ENCODE peak calls at places on chromosomes 3 and 15, in four cellular contexts. I is K562, L is GM12878, B is HepG2. N is an unnamed sample.

GRCh38 chr3:8386221-8386620 is 115.4 kb upstream of the LMCD1 start:
- DNase-seq in I (no peak), L (no peak), B (no peak), N (no peak)

GRCh38 chr15:69081310-69082004 is 67.0 kb downstream of the NOX5 start:
- DNase-seq in I (no peak), L (no peak), B (no peak), N (peak; percentile 29)

GRCh38 chr3:161409069-161409468 is 37.8 kb upstream of the SPTSSB start:
- DNase-seq in I (peak; percentile 11), L (no peak), B (peak; percentile 55), N (peak; percentile 28)

GRCh38 chr3:9787714-9788113 is 4.6 kb downstream of the TADA3 start:
- DNase-seq in I (no peak), L (no peak), B (no peak), N (no peak)

GRCh38 chr15:42285042-42285441 is 11.8 kb upstream of the TMEM87A start:
- DNase-seq in I (no peak), L (no peak), B (no peak), N (no peak)

GRCh38 chr15:41832875-41833274 is 5.0 kb downstream of the JMJD7 start:
- DNase-seq in I (no peak), L (no peak), B (no peak), N (no peak)

GRCh38 chr3:139128803-139129202 is 84.1 kb upstream of the PRR23C start:
- DNase-seq in I (no peak), L (no peak), B (no peak), N (no peak)

GRCh38 chr3:99747915-99748314 is 69.7 kb upstream of the CMSS1 start:
- DNase-seq in I (no peak), L (no peak), B (no peak), N (no peak)

GRCh38 chr15:69484837-69485236 is 32.2 kb downstream of the RPLP1 start:
- DNase-seq in I (no peak), L (no peak), B (no peak), N (no peak)

GRCh38 chr3:172938788-172939187 is 188.3 kb downstream of the ECT2 start:
- DNase-seq in I (no peak), L (no peak), B (no peak), N (no peak)

GRCh38 chr15:68821190-68821897 is 649 bp upstream of the ANP32A start:
- DNase-seq in I (peak; percentile 82), L (no peak), B (no peak), N (no peak)

GRCh38 chr3:49161808-49162530 is 4.2 kb downstream of the CCDC71 start:
- DNase-seq in I (no peak), L (no peak), B (no peak), N (no peak)

GRCh38 chr3:49157289-49157688 is 8.8 kb downstream of the CCDC71 start:
- DNase-seq in I (no peak), L (no peak), B (no peak), N (no peak)

GRCh38 chr3:49161197-49161596 is 4.9 kb downstream of the CCDC71 start:
- DNase-seq in I (no peak), L (no peak), B (no peak), N (no peak)

GRCh38 chr3:49158792-49159191 is 7.3 kb downstream of the CCDC71 start:
- DNase-seq in I (no peak), L (no peak), B (no peak), N (no peak)

DNA sequence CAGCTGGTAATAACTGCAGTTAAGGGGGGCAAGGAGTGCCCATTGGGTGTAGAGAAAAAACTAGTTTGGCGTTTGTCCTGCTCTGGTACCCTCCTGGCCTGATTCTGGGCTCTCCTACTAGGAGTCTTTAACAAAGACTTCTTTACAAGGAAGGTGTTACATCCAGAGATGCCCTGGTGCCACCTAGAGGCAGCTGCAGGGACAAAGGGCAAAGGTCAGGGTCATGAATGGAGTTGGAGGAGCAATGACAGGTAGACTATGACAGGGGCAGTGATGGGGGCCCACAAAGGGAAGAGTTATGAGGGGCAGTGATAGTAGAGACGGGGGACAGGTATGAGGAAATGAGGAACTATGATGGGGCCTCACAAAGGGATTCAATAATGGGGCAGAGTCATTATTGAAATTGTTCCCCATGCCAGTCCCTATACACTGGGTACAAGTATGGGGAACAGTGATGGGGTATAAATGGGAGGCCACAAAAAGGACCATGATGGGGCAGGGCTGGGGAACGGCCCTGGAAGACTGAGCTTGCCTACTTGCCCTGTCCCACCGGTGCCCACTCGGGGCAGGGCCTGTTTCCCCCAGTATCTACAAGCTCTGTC is 7.9 kb downstream of the CCDC71 start:
- DNase-seq in I (peak; percentile 40), L (peak; percentile 13), B (peak; percentile 74), N (peak; percentile 72)
- TF ChIP-seq CBFB in I (no peak), L (no peak), B (no peak), N (no peak)

GRCh38 chr3:165852710-165853109 is 15.5 kb upstream of the BCHE start:
- DNase-seq in I (no peak), L (no peak), B (no peak), N (no peak)

GRCh38 chr3:165855581-165855980 is 18.4 kb upstream of the BCHE start:
- DNase-seq in I (no peak), L (no peak), B (no peak), N (no peak)

GRCh38 chr3:165852150-165852549 is 14.9 kb upstream of the BCHE start:
- DNase-seq in I (no peak), L (no peak), B (no peak), N (no peak)

GRCh38 chr3:165854696-165855095 is 17.5 kb upstream of the BCHE start:
- DNase-seq in I (peak; percentile 7), L (no peak), B (peak; percentile 1), N (no peak)
- TF ChIP-seq CTCF in I (peak; percentile 46), L (peak; percentile 35), B (peak; percentile 57), N (peak; percentile 46)

DNA sequence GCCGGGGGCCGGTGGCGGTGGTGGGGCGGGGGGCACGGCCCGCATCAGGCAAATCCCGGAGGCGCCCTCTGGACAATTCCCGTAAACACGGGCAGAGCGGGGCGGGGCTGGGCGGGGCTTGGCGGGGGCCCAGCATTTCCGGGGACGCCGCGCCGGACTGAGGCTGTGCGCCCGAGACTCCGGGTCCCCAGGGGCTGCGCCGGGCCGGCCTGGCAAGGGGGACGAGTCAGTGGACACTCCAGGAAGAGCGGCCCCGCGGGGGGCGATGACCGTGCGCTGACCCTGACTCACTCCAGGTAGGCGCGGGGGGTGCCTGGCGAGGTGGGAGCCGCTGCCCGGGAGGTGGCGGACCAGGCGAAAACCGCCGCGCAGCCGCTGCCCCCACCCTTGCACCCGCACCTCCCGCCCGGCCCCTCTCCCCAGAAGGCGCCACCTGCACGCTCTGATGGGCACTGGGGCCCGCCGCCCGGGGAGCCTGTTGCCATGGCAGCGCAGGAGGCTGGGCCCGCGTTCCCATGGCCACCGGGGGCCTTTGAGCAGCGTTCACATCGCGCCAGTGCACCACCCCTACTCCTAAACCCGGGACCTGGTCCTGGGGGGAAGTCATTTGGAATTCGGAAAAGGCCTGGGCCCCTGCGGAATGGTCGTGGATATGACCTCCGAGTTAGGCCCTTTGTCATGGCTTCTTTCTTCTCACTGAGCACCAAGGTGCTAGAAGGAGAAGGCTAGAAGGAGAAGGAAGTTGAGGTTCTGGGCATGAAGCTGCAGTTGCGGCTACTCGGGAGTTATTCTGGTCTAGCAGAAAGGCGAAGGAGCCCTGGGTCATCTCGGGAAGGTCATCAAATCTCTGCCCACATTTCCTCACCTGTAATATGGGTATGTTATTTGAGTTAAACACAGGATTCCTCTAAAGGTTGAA is 16.1 kb upstream of the SEMA4B start:
- DNase-seq in I (peak; percentile 90), L (no peak), B (peak; percentile 54), N (peak; percentile 73)
- TF ChIP-seq CBFB in I (no peak), L (no peak), B (peak; percentile 61), N (no peak)

GRCh38 chr3:71416868-71417267 is 166.7 kb downstream of the FOXP1 start:
- DNase-seq in I (peak; percentile 39), L (no peak), B (peak; percentile 34), N (peak; percentile 41)
- TF ChIP-seq CTCF in I (peak; percentile 58), L (no peak), B (peak; percentile 21), N (peak; percentile 14)

DNA sequence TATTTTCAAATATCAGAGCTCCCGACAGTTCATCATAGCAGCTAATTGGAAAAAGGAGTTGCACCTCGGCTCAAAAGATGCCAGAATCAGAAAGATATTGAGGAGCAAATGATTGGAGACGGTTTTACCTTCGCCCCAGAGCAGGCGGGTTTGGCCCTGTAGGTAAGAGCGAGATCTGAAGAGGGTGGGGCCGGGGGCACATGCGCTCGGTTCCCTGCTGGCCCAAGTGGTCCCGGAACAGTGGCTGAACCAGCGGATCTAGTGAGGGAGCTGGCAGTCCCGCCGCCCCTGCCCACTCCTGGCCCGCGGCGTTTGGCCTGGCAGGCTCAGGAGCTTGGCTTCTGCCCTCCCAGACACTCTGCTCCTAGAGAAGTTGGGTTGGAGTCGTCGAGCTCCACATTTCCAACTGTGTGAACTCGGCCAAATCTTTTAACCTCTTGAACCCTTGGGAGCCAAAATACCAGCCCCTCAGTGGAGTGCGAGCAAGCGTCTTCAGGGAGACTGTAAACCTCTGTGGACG is 79.1 kb downstream of the RHCG start:
- DNase-seq in I (no peak), L (no peak), B (no peak), N (no peak)
- TF ChIP-seq CBFB in I (no peak), L (no peak), B (no peak), N (no peak)

GRCh38 chr3:169813757-169814517 is 1.2 kb upstream of the LRRC34 start:
- DNase-seq in I (no peak), L (peak; percentile 83), B (peak; percentile 33), N (peak; percentile 71)
- TF ChIP-seq CTCF in I (no peak), L (peak; percentile 74), B (peak; percentile 69), N (no peak)

GRCh38 chr15:64651573-64652260 is 123.7 kb downstream of the RBPMS2 start:
- DNase-seq in I (no peak), L (peak; percentile 82), B (peak; percentile 85), N (no peak)

GRCh38 chr15:64656508-64656907 is 118.9 kb downstream of the RBPMS2 start:
- DNase-seq in I (no peak), L (no peak), B (no peak), N (no peak)

DNA sequence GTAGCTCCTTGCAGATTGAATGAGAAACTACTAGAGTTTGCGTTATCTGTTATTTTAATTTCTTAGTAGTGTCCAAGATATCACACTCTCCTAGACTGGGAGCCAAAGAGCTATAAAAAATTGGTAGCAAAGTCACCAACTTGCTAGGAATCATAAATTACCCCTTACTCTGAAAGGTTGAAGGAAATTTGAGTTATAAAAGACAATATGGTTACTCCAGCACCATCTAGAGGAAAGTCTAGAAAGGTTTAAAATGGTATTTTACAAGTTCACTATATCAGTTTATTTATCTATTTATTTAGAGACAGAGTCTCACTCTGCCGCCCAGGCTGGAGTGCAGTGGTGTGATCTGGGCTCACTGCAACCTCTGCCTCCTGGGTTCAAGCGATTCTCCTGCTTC is 121.6 kb downstream of the RBPMS2 start:
- DNase-seq in I (no peak), L (no peak), B (no peak), N (no peak)
- TF ChIP-seq CBFB in I (no peak), L (no peak), B (no peak), N (no peak)

DNA sequence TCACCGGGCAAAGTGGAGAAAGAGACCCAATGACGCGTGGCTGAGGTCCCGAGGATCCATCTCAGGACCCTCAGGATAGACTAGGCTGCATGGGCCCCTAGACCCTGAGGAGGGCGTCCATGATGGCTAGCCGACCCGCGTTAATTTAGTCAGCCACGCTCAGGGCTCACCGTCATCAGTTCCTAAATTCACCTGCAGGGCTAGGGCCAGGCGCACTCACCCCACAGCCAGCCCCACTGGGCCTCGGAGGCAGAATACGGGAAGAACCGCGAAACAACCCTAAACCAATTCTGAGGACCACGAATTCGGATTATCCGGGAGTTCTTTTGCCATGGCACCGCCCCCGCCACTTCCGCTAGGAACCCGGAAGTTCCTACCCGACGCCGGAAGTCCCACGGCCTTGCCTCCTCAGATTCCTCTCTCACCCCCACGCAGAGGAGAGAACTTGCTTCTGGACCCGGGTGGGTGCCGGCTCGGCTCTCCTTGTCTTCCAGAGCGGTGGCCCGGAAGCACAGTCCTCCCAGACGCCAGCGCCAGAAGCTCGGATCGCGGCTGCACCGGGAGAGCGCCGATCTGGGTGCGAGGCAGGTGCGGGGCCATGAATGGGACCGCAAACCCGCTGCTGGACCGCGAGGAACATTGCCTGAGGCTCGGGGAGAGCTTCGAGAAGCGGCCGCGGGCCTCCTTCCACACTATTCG is at the start of the genes EAF1 and METTL6:
- DNase-seq in I (peak; percentile 96), L (peak; percentile 38), B (peak; percentile 71), N (peak; percentile 74)
- TF ChIP-seq CTCF in I (no peak), L (peak; percentile 15), B (no peak), N (no peak)